ENCODE peak calls at places on chromosomes 7 and 10, in five cellular contexts. A is spleen, M is heart right ventricle, E is GM23338, Q is tibial nerve. G is an unnamed sample.

GRCh38 chr10:86931872-86932271 is 25.5 kb downstream of the MMRN2 start:
- DNase-seq in E (no peak), Q (no peak), A (no peak), M (no peak), G (no peak)

GRCh38 chr7:23520582-23520981 is 11.2 kb downstream of the TRA2A start:
- DNase-seq in M (no peak), E (peak), A (no peak), Q (no peak), G (no peak)

GRCh38 chr7:16849295-16850148 is 32.3 kb downstream of the AGR3 start:
- DNase-seq in E (no peak), A (no peak), M (no peak), Q (no peak), G (no peak)

GRCh38 chr10:113735913-113736312 is 15.6 kb upstream of the PLEKHS1 start:
- DNase-seq in A (no peak), E (peak), M (no peak), Q (no peak), G (no peak)

GRCh38 chr10:103658049-103658577 is 164.6 kb downstream of the NEURL1 start:
- DNase-seq in E (no peak), A (no peak), Q (no peak), M (no peak), G (no peak)

GRCh38 chr10:101043356-101043707 is 12.3 kb downstream of the SFXN3 start:
- DNase-seq in E (no peak), M (no peak), Q (no peak), A (no peak), G (no peak)

GRCh38 chr7:50594734-50595537 is 29.7 kb upstream of the DDC start:
- DNase-seq in M (no peak), E (no peak), A (no peak), Q (no peak), G (no peak)

GRCh38 chr10:43249962-43250624 is 16.8 kb downstream of the RASGEF1A start:
- DNase-seq in Q (no peak), M (peak), A (peak), E (peak), G (no peak)

GRCh38 chr10:124328514-124329220 is 90.1 kb downstream of the OAT start:
- DNase-seq in A (peak), M (no peak), E (no peak), Q (no peak), G (no peak)

GRCh38 chr7:40815512-40815911 is 680.7 kb downstream of the SUGCT start:
- DNase-seq in Q (no peak), A (no peak), M (no peak), E (no peak), G (no peak)

GRCh38 chr10:97708167-97708566 is 5.4 kb upstream of the MARVELD1 start:
- DNase-seq in M (no peak), Q (no peak), A (peak), E (no peak), G (no peak)

GRCh38 chr7:126682176-126682575 is 570.6 kb downstream of the GRM8 start:
- DNase-seq in E (no peak), M (no peak), A (no peak), Q (no peak), G (no peak)

GRCh38 chr10:128097783-128098182 is 28.4 kb downstream of the MKI67 start:
- DNase-seq in M (no peak), A (no peak), Q (no peak), E (no peak), G (no peak)

GRCh38 chr10:59857049-59857448 is 49.3 kb downstream of the CCDC6 start:
- DNase-seq in M (no peak), A (no peak), Q (no peak), E (no peak), G (no peak)

GRCh38 chr10:49627031-49627430 is 13.2 kb downstream of the CHAT start:
- DNase-seq in M (no peak), E (no peak), Q (no peak), A (no peak), G (no peak)

GRCh38 chr7:73909051-73909941 is 48.3 kb downstream of the TMEM270 start:
- DNase-seq in E (no peak), Q (no peak), A (peak), M (no peak), G (peak)

GRCh38 chr7:42831051-42831952 is 80.6 kb downstream of the C7orf25 start:
- DNase-seq in M (peak), A (no peak), Q (peak), E (peak), G (peak)

GRCh38 chr7:2622869-2623697 is 8.7 kb upstream of the TTYH3 start:
- DNase-seq in Q (no peak), E (no peak), A (peak), M (no peak), G (no peak)

GRCh38 chr7:158273138-158273651 is 314.4 kb downstream of the PTPRN2 start:
- DNase-seq in Q (no peak), M (no peak), A (peak), E (no peak), G (peak)

GRCh38 chr7:112056409-112056808 is 149.8 kb downstream of the DOCK4 start:
- DNase-seq in M (no peak), Q (no peak), E (no peak), A (no peak), G (no peak)

GRCh38 chr7:156896388-156897022 is 3.5 kb upstream of the LMBR1 start:
- DNase-seq in Q (no peak), E (no peak), M (no peak), A (no peak), G (no peak)

GRCh38 chr10:106577266-106577665 is 587.2 kb downstream of the SORCS1 start:
- DNase-seq in M (no peak), E (peak), A (no peak), Q (no peak), G (no peak)

GRCh38 chr7:117750612-117751563 is 122.4 kb downstream of the CTTNBP2 start:
- DNase-seq in A (no peak), M (no peak), Q (no peak), E (peak), G (no peak)

GRCh38 chr10:24762161-24762924 is 38.7 kb upstream of the ARHGAP21 start:
- DNase-seq in E (peak), A (no peak), M (no peak), Q (no peak), G (no peak)

GRCh38 chr10:69088801-69089501 is 1.0 kb downstream of the SRGN start:
- DNase-seq in Q (no peak), E (no peak), M (no peak), A (no peak), G (no peak)

GRCh38 chr7:146864644-146865043 is 748.0 kb downstream of the CNTNAP2 start:
- DNase-seq in A (no peak), M (no peak), E (peak), Q (no peak), G (no peak)

GRCh38 chr7:24843821-24844449 is 86.7 kb upstream of the GSDME start:
- DNase-seq in E (no peak), M (no peak), A (no peak), Q (no peak), G (no peak)

GRCh38 chr10:108852211-108852610 is 1071.1 kb downstream of the XPNPEP1 start:
- DNase-seq in E (no peak), A (no peak), M (no peak), Q (no peak), G (no peak)

GRCh38 chr7:17299477-17299991 is 1.1 kb downstream of the AHR start:
- DNase-seq in Q (no peak), M (no peak), E (peak), A (no peak), G (no peak)

GRCh38 chr10:76353124-76353851 is 921.9 kb downstream of the LRMDA start:
- DNase-seq in E (no peak), A (no peak), Q (no peak), M (no peak), G (no peak)

GRCh38 chr7:12643001-12643400 is 44.4 kb upstream of the ARL4A start:
- DNase-seq in M (no peak), Q (no peak), E (no peak), A (no peak), G (no peak)

GRCh38 chr7:115145512-115145911 is 223.6 kb downstream of the MDFIC start:
- DNase-seq in Q (no peak), E (no peak), A (no peak), M (no peak), G (no peak)
- H3K27ac ChIP-seq in Q (no peak), E (no peak), A (no peak), M (no peak), G (no peak)

DNA sequence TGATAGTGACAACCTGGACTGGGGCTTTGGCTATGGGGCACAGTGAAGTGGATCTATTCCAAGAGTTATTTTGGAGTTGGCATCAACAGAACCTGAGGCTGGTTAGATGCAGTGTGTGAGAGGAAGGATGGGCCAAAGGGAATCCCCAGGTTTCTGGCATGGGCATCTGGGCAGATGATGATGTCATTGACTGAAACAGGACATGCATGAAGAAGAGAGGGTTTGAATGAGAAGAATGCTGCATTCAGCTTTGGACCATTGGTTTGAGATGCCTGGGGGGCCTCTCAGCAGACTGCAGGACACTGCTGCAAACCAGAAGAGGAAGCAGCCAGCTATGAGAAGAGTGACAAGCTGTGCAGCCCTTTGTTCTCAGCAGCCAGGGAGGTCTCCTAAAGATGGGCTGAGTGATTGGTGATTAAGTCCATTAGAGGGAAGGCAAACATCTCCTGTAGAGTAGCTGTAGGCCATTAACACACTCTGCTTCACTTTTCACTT is 23.1 kb upstream of the PIK3CG start:
- DNase-seq in M (peak), A (no peak), Q (no peak), E (no peak), G (no peak)
- H3K27ac ChIP-seq in M (no peak), A (no peak), Q (no peak), E (no peak), G (no peak)

GRCh38 chr7:47288060-47288459 is 293.9 kb downstream of the TNS3 start:
- DNase-seq in E (no peak), Q (no peak), M (peak), A (no peak), G (no peak)

GRCh38 chr7:47292832-47293309 is 289.0 kb downstream of the TNS3 start:
- DNase-seq in A (no peak), Q (no peak), M (no peak), E (no peak), G (no peak)

GRCh38 chr7:47290867-47291266 is 291.0 kb downstream of the TNS3 start:
- DNase-seq in A (no peak), Q (no peak), M (no peak), E (no peak), G (no peak)

GRCh38 chr7:47291461-47292051 is 290.4 kb downstream of the TNS3 start:
- DNase-seq in A (no peak), E (no peak), M (no peak), Q (no peak), G (no peak)

GRCh38 chr7:47290466-47290865 is 291.4 kb downstream of the TNS3 start:
- DNase-seq in E (no peak), A (no peak), M (no peak), Q (no peak), G (no peak)
- H3K27ac ChIP-seq in E (no peak), A (no peak), M (no peak), Q (no peak), G (no peak)

GRCh38 chr7:33906697-33907096 is 1.4 kb downstream of the BMPER start:
- DNase-seq in A (no peak), Q (no peak), E (no peak), M (no peak), G (no peak)

GRCh38 chr7:33910756-33911155 is 5.4 kb downstream of the BMPER start:
- DNase-seq in E (no peak), A (no peak), Q (no peak), M (no peak), G (no peak)

GRCh38 chr7:33907625-33908024 is 2.3 kb downstream of the BMPER start:
- DNase-seq in E (no peak), A (no peak), Q (no peak), M (no peak), G (no peak)

GRCh38 chr7:33909755-33910154 is 4.4 kb downstream of the BMPER start:
- DNase-seq in Q (no peak), A (no peak), E (no peak), M (no peak), G (no peak)

GRCh38 chr7:33909312-33909711 is 4.0 kb downstream of the BMPER start:
- DNase-seq in Q (no peak), M (no peak), A (no peak), E (no peak), G (no peak)
- H3K27ac ChIP-seq in Q (no peak), M (no peak), A (no peak), E (no peak), G (no peak)

GRCh38 chr7:11539853-11540252 is 292.1 kb downstream of the THSD7A start:
- DNase-seq in E (no peak), M (no peak), Q (no peak), A (no peak), G (no peak)
- H3K27ac ChIP-seq in E (no peak), M (no peak), Q (no peak), A (peak), G (no peak)

GRCh38 chr10:80195046-80195574 is 10.2 kb downstream of the ANXA11 start:
- DNase-seq in A (no peak), E (no peak), Q (no peak), M (no peak), G (no peak)
- H3K27ac ChIP-seq in A (peak), E (no peak), Q (peak), M (peak), G (no peak)

DNA sequence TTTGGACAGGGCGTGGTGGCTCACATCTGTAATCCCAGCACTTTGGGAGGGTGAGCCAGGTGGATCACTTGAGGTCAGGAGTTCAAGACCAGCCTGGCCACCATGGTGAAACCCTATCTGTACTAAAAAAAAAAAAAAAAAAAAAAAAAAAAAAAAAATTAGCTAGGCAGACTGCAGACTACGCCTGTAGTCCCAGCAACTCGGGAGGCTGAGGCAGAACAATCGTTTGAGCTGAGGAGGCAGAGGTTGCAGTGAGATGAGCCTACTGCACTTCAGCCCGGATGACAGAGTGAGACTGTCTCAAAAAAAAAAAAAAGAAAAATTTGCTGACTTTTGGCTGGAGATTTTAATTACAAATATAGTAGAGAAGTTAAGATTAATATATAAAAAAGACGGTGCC is 104.0 kb downstream of the HIPK2 start:
- DNase-seq in E (no peak), M (no peak), A (no peak), Q (no peak), G (no peak)
- H3K27ac ChIP-seq in E (no peak), M (peak), A (no peak), Q (no peak), G (no peak)

G was measured in dorsolateral prefrontal cortex.